ENCODE peak calls at places on chromosomes 11 and 22, in four cellular contexts. One of them, this sample, is unnamed. For H3K4me1, the result is how much of the 10 kb centered on the place peaks cover.

GRCh38 chr11:133619397-133619796 is 87.1 kb upstream of the OPCML start:
- DNase-seq in spleen: no peak
- DNase-seq in tibial artery: no peak
- DNase-seq in GM12878: no peak
- DNase-seq in this sample: no peak

GRCh38 chr11:76523147-76523546 is 78.3 kb downstream of the EMSY start:
- DNase-seq in spleen: no peak
- DNase-seq in tibial artery: no peak
- DNase-seq in GM12878: no peak
- DNase-seq in this sample: no peak

GRCh38 chr11:117384045-117384444 is 56.4 kb downstream of the CEP164 start:
- DNase-seq in spleen: no peak
- DNase-seq in tibial artery: no peak
- DNase-seq in GM12878: no peak
- DNase-seq in this sample: no peak

GRCh38 chr22:37148031-37148651 is 1.6 kb downstream of the IL2RB start:
- DNase-seq in spleen: peak
- DNase-seq in tibial artery: no peak
- DNase-seq in GM12878: no peak
- DNase-seq in this sample: no peak

GRCh38 chr11:65425105-65425970 is 2.7 kb downstream of the NEAT1 start:
- DNase-seq in spleen: peak
- DNase-seq in tibial artery: peak
- DNase-seq in GM12878: no peak
- DNase-seq in this sample: peak

GRCh38 chr22:38953577-38954413 is 3.6 kb upstream of the APOBEC3A start:
- DNase-seq in spleen: peak
- DNase-seq in tibial artery: peak
- DNase-seq in GM12878: peak
- DNase-seq in this sample: no peak

GRCh38 chr11:68551223-68551622 is 90.7 kb downstream of the PPP6R3 start:
- DNase-seq in spleen: no peak
- DNase-seq in tibial artery: no peak
- DNase-seq in GM12878: no peak
- DNase-seq in this sample: no peak

GRCh38 chr11:62150887-62151736 is 27.3 kb downstream of the INCENP start:
- DNase-seq in spleen: peak
- DNase-seq in tibial artery: peak
- DNase-seq in GM12878: no peak
- DNase-seq in this sample: peak

GRCh38 chr11:117199061-117199915 is at the start of gene TAGLN:
- DNase-seq in spleen: no peak
- DNase-seq in tibial artery: peak
- DNase-seq in GM12878: no peak
- DNase-seq in this sample: peak

GRCh38 chr11:73570415-73571114 is 27.3 kb downstream of the FAM168A start:
- DNase-seq in spleen: no peak
- DNase-seq in tibial artery: no peak
- DNase-seq in GM12878: no peak
- DNase-seq in this sample: no peak

GRCh38 chr11:2289859-2290258 is 11.9 kb downstream of the C11orf21 start:
- DNase-seq in spleen: no peak
- DNase-seq in tibial artery: peak
- DNase-seq in GM12878: no peak
- DNase-seq in this sample: no peak

GRCh38 chr22:46777609-46777970 is 15.1 kb downstream of the TBC1D22A start:
- DNase-seq in spleen: peak
- DNase-seq in tibial artery: peak
- DNase-seq in GM12878: no peak
- DNase-seq in this sample: no peak

GRCh38 chr11:45332486-45332934 is 46.4 kb upstream of the SYT13 start:
- DNase-seq in spleen: no peak
- DNase-seq in tibial artery: peak
- DNase-seq in GM12878: no peak
- DNase-seq in this sample: no peak

GRCh38 chr11:43842021-43842420 is 38.6 kb upstream of the ALKBH3 start:
- DNase-seq in spleen: no peak
- DNase-seq in tibial artery: no peak
- DNase-seq in GM12878: no peak
- DNase-seq in this sample: no peak

GRCh38 chr11:76208829-76209670 is 2.7 kb upstream of the WNT11 start:
- DNase-seq in spleen: peak
- DNase-seq in tibial artery: peak
- DNase-seq in GM12878: no peak
- DNase-seq in this sample: peak

GRCh38 chr22:44537016-44537936 is 39.2 kb upstream of the RTL6 start:
- DNase-seq in spleen: no peak
- DNase-seq in tibial artery: no peak
- DNase-seq in GM12878: no peak
- DNase-seq in this sample: peak

GRCh38 chr11:110173775-110174644 is 80.8 kb downstream of the ZC3H12C start:
- DNase-seq in spleen: peak
- DNase-seq in tibial artery: no peak
- DNase-seq in GM12878: peak
- DNase-seq in this sample: peak

GRCh38 chr22:38240734-38241252 is 32.0 kb downstream of the TMEM184B start:
- DNase-seq in spleen: no peak
- DNase-seq in tibial artery: no peak
- DNase-seq in GM12878: no peak
- DNase-seq in this sample: no peak

DNA sequence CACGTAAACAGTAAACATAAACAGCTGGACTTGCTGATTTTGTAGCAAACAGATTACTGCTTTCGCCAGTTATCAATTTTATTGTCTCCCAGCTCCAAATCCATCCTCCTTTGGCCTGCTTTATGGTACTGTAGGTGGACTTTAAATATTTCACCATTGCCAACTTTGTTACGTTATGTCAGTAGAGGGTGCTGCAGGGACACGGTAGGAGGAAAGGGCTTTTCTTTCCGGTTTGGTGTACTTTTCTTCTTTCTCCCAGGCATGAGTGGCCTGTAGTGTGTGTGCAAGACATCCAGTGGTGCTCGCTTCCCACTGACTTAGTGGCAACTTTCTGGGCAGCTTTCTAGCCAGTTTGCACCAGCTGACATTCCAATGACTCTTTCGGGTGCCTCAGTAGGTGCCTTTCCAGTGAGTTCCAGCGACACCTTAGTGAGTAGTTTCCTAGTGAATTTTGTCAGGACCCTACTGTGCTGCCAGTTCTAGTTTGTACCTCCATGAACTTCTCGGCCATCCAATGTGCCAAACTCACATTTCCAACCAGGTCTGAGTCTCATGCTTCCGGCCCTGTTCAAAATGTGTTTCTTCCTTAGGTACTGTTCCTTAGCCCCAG is 267.6 kb upstream of the TENM4 start:
- DNase-seq in spleen: no peak
- DNase-seq in tibial artery: no peak
- DNase-seq in GM12878: peak
- DNase-seq in this sample: no peak
- TF ChIP-seq CTCF in spleen: no peak
- TF ChIP-seq CTCF in tibial artery: no peak
- TF ChIP-seq CTCF in GM12878: peak
- TF ChIP-seq CTCF in this sample: peak

DNA sequence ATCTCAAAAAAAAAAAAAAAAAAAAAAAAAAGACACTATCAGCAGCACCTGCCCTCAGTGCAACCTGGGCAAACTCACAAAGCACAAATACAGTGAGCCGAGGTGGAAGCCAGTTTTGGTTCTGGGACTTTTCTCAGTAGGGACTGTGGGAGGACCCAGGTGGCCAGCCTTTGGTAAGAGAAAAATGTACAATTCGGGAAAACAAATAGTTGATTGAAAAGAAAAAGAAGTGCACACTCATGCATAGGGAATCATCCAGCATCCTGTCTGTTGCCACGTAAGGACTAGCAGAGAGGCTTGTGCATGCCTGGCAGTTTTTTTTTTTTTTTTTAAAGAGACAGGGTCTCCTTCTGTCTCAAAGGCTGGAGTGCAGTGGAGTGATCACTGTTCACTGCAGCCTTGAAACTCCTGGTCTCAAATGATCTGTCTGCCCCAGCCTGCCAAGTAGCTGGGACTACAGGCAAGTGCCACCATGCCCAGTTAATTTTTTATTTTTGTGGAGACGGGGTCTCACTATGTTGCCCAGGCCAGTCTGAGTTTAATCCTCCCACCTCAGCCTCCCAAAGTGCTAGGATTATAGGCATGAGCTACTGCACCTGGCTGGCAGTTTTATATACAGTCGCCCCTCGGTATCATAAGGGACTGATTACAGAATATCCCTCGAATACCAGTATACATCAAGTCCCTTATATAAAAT is 36.7 kb downstream of the TPST2 start:
- DNase-seq in spleen: no peak
- DNase-seq in tibial artery: no peak
- DNase-seq in GM12878: no peak
- DNase-seq in this sample: no peak
- H3K4me1 ChIP-seq in spleen: half or more
- H3K4me1 ChIP-seq in tibial artery: under half
- H3K4me1 ChIP-seq in GM12878: under half
- H3K4me1 ChIP-seq in this sample: under half

DNA sequence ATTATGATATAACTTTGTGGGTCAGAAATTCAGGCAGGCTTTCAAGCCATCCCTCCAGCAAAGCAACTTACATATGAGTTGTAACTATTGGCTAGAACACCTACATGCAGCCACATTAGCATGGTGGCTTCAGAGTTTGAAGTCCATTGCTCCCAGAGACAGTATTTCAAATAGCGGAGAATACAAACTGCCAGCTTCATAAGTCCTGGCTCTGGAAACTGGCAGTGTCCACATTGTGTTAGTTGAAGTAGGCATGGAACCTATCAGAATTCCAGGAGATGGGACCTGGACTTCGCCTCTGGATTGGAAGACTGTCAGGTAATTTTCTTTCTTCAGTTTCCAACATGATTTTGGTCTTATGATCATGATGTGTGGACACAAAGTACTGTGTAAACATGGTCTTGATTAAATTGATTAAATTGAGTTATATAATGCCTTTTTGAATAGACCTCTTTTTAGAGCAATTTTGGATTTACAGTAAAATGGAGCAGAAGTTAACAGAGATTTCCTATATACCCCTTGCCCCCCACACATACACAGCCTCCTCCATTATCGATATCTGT is 209.9 kb upstream of the NAV2 start:
- DNase-seq in spleen: no peak
- DNase-seq in tibial artery: no peak
- DNase-seq in GM12878: no peak
- DNase-seq in this sample: no peak
- H3K27ac ChIP-seq in spleen: no peak
- H3K27ac ChIP-seq in tibial artery: no peak
- H3K27ac ChIP-seq in GM12878: no peak
- H3K27ac ChIP-seq in this sample: no peak

GRCh38 chr22:17370036-17370765 is 941 bp downstream of the CECR2 start:
- DNase-seq in spleen: peak
- DNase-seq in tibial artery: no peak
- DNase-seq in GM12878: no peak
- DNase-seq in this sample: peak

GRCh38 chr22:17370766-17371181 is 1.5 kb downstream of the CECR2 start:
- DNase-seq in spleen: no peak
- DNase-seq in tibial artery: no peak
- DNase-seq in GM12878: no peak
- DNase-seq in this sample: no peak

GRCh38 chr22:17368144-17368726 is 1.0 kb upstream of the CECR2 start:
- DNase-seq in spleen: peak
- DNase-seq in tibial artery: no peak
- DNase-seq in GM12878: no peak
- DNase-seq in this sample: no peak

GRCh38 chr22:17368727-17369552 is at the start of gene CECR2:
- DNase-seq in spleen: peak
- DNase-seq in tibial artery: no peak
- DNase-seq in GM12878: peak
- DNase-seq in this sample: peak

DNA sequence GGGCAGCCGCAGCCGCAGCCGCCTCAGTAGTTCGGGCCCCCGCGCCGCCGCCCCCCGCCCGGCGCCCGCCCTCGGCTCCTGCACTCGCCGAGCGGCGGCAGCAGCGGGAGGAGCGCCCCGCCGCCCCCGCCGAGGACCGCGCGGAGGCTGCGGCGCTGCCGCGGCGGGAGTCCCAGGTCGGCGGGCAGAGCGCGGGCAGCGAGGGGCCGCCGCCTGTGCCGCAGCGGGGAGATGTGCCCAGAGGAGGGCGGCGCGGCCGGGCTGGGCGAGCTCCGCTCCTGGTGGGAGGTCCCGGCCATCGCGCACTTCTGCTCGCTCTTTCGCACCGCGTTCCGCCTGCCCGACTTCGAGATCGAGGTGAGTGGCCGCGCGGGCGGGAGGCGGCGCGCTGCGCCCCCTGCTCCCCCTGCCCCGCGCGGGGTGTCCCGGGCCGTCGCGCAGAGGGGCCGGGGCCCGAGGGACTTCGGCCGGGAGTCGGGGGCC is 334 bp downstream of the CECR2 start:
- DNase-seq in spleen: peak
- DNase-seq in tibial artery: no peak
- DNase-seq in GM12878: no peak
- DNase-seq in this sample: peak
- TF ChIP-seq CTCF in spleen: no peak
- TF ChIP-seq CTCF in tibial artery: no peak
- TF ChIP-seq CTCF in GM12878: no peak
- TF ChIP-seq CTCF in this sample: no peak

This sample was measured in upper lobe of right lung.